ENCODE peak calls at places on chromosomes 1 and 21, in nine cellular contexts. B is SJSA1; C is cardiac muscle cell; H is astrocyte of the spinal cord; W is ELR; Z is EL; Y is activated CD8-positive, alpha-beta T cell treated with anti-CD3 and anti-CD28 coated beads for 36 hours; E is PC-3; M is epithelial cell of prostate. L is an unnamed sample.

GRCh38 chr1:178599087-178599486 is 86.2 kb downstream of the TEX35 start:
- DNase-seq in B (no peak), C (no peak), H (no peak), W (no peak), Z (no peak), Y (no peak), E (no peak), M (no peak), L (no peak)

GRCh38 chr1:17873007-17873675 is 118.0 kb downstream of the ACTL8 start:
- DNase-seq in B (no peak), C (no peak), H (no peak), W (no peak), Z (no peak), Y (no peak), E (peak), M (no peak), L (no peak)

GRCh38 chr1:115544131-115544530 is 97.6 kb upstream of the VANGL1 start:
- DNase-seq in B (no peak), C (peak), H (no peak), W (no peak), Z (no peak), Y (no peak), E (no peak), M (no peak), L (peak)

GRCh38 chr1:25360596-25361581 is 22.8 kb downstream of the TMEM50A start:
- DNase-seq in B (peak), C (peak), H (peak), W (peak), Z (peak), Y (no peak), E (peak), M (no peak), L (peak)

GRCh38 chr1:167984886-167985489 is 48.1 kb upstream of the MPC2 start:
- DNase-seq in B (no peak), C (no peak), H (peak), W (no peak), Z (no peak), Y (peak), E (no peak), M (no peak), L (peak)

GRCh38 chr1:153466908-153467307 is 6.5 kb upstream of the S100A7 start:
- DNase-seq in B (no peak), C (peak), H (no peak), W (no peak), Z (no peak), Y (no peak), E (no peak), M (no peak), L (no peak)

GRCh38 chr1:162056043-162056442 is 13.4 kb upstream of the NOS1AP start:
- DNase-seq in B (peak), C (peak), H (peak), W (peak), Z (peak), Y (peak), E (peak), M (no peak), L (peak)

GRCh38 chr1:171902527-171902926 is 61.2 kb downstream of the DNM3 start:
- DNase-seq in B (no peak), C (no peak), H (no peak), W (no peak), Z (no peak), Y (no peak), E (no peak), M (no peak), L (no peak)

GRCh38 chr1:9843576-9843945 is 19.8 kb upstream of the CLSTN1 start:
- DNase-seq in B (no peak), C (no peak), H (no peak), W (no peak), Z (no peak), Y (no peak), E (peak), M (peak), L (no peak)

GRCh38 chr1:59678065-59678808 is 136.5 kb upstream of the HOOK1 start:
- DNase-seq in B (peak), C (peak), H (peak), W (peak), Z (peak), Y (no peak), E (no peak), M (no peak), L (peak)

GRCh38 chr1:174134000-174134659 is 25.2 kb upstream of the RABGAP1L start:
- DNase-seq in B (no peak), C (no peak), H (no peak), W (no peak), Z (no peak), Y (no peak), E (no peak), M (no peak), L (no peak)

GRCh38 chr1:109137959-109138757 is 24.2 kb downstream of the ELAPOR1 start:
- DNase-seq in B (no peak), C (no peak), H (no peak), W (no peak), Z (no peak), Y (no peak), E (no peak), M (no peak), L (no peak)

GRCh38 chr1:85297855-85298629 is 21.6 kb upstream of the BCL10 start:
- DNase-seq in B (peak), C (peak), H (peak), W (peak), Z (peak), Y (peak), E (peak), M (peak), L (peak)

GRCh38 chr1:162498442-162498785 is 796 bp downstream of the UHMK1 start:
- DNase-seq in B (no peak), C (no peak), H (no peak), W (peak), Z (no peak), Y (no peak), E (peak), M (no peak), L (peak)

GRCh38 chr1:92728687-92729086 is 56.2 kb downstream of the EVI5 start:
- DNase-seq in B (no peak), C (peak), H (no peak), W (peak), Z (peak), Y (no peak), E (peak), M (peak), L (no peak)

GRCh38 chr1:110200666-110201065 is 9.4 kb upstream of the KCNC4 start:
- DNase-seq in B (no peak), C (peak), H (no peak), W (peak), Z (peak), Y (no peak), E (no peak), M (no peak), L (peak)

GRCh38 chr1:201153474-201154388 is 543 bp downstream of the TMEM9 start:
- DNase-seq in B (peak), C (no peak), H (no peak), W (no peak), Z (no peak), Y (no peak), E (peak), M (no peak), L (no peak)

GRCh38 chr1:22868331-22868730 is 104.3 kb downstream of the LACTBL1 start:
- DNase-seq in B (no peak), C (no peak), H (no peak), W (peak), Z (no peak), Y (no peak), E (peak), M (no peak), L (no peak)

GRCh38 chr1:157418659-157419058 is 133.7 kb downstream of the FCRL5 start:
- DNase-seq in B (no peak), C (no peak), H (no peak), W (no peak), Z (no peak), Y (no peak), E (no peak), M (no peak), L (no peak)

GRCh38 chr1:174428739-174429138 is 19.0 kb upstream of the GPR52 start:
- DNase-seq in B (no peak), C (no peak), H (no peak), W (no peak), Z (no peak), Y (no peak), E (no peak), M (no peak), L (no peak)

GRCh38 chr1:34781844-34782391 is 904 bp downstream of the GJB3 start:
- DNase-seq in B (no peak), C (no peak), H (no peak), W (peak), Z (no peak), Y (no peak), E (peak), M (no peak), L (no peak)

GRCh38 chr1:179079113-179079761 is 2.6 kb upstream of the TOR3A start:
- DNase-seq in B (peak), C (peak), H (peak), W (peak), Z (peak), Y (peak), E (peak), M (no peak), L (peak)

GRCh38 chr1:89821322-89822108 is 683 bp downstream of the LRRC8D start:
- DNase-seq in B (peak), C (peak), H (peak), W (peak), Z (peak), Y (peak), E (peak), M (no peak), L (peak)

GRCh38 chr21:14773777-14774345 is 227.7 kb upstream of the SAMSN1 start:
- DNase-seq in B (no peak), C (peak), H (peak), W (peak), Z (peak), Y (peak), E (peak), M (peak), L (peak)

GRCh38 chr1:242523282-242523967 is 1.1 kb downstream of the PLD5 start:
- DNase-seq in B (no peak), C (no peak), H (no peak), W (no peak), Z (no peak), Y (no peak), E (no peak), M (no peak), L (no peak)

GRCh38 chr1:225735252-225736149 is 42.1 kb upstream of the SRP9 start:
- DNase-seq in B (peak), C (peak), H (peak), W (peak), Z (peak), Y (no peak), E (peak), M (peak), L (peak)

GRCh38 chr21:15255359-15256157 is 190.8 kb upstream of the NRIP1 start:
- DNase-seq in B (no peak), C (no peak), H (no peak), W (no peak), Z (no peak), Y (no peak), E (no peak), M (no peak), L (no peak)

L was measured in choroid plexus epithelial cell.